ENCODE peak calls at places on chromosomes 11 and 22, in five cellular contexts. G is anterior cingulate cortex, C is NCI-H1105, D is HT-29, M is NCI-H1436. S is an unnamed sample.

GRCh38 chr11:134477486-134477885 is 65.4 kb upstream of the B3GAT1 start:
- DNase-seq in M (no peak), D (no peak), G (no peak), C (no peak), S (no peak)

GRCh38 chr22:37281646-37282384 is 493 bp upstream of the CYTH4 start:
- DNase-seq in G (no peak), C (no peak), M (no peak), D (no peak), S (no peak)

GRCh38 chr11:64027619-64028397 is 7.9 kb upstream of the FLRT1 start:
- DNase-seq in G (no peak), M (no peak), C (no peak), D (no peak), S (no peak)

GRCh38 chr11:118622376-118623290 is 15.2 kb downstream of the PHLDB1 start:
- DNase-seq in G (peak; percentile 34), C (peak; percentile 96), M (peak; percentile 34), D (peak; percentile 84), S (peak; percentile 37)

GRCh38 chr11:74932797-74933196 is 16.1 kb downstream of the XRRA1 start:
- DNase-seq in G (no peak), D (no peak), C (no peak), M (no peak), S (no peak)

GRCh38 chr11:58576792-58577440 is 1.3 kb upstream of the LPXN start:
- DNase-seq in M (no peak), G (no peak), C (no peak), D (peak; percentile 55), S (no peak)

GRCh38 chr22:19578180-19579004 is 54.2 kb upstream of the CLDN5 start:
- DNase-seq in C (no peak), D (no peak), G (no peak), M (no peak), S (no peak)

GRCh38 chr22:32476804-32477203 is 2.2 kb downstream of the FBXO7 start:
- DNase-seq in D (no peak), C (no peak), G (no peak), M (no peak), S (no peak)

GRCh38 chr11:127105578-127105977 is 105.0 kb upstream of the KIRREL3 start:
- DNase-seq in G (no peak), D (no peak), M (no peak), C (peak; percentile 47), S (no peak)

GRCh38 chr11:36147491-36147890 is 141.7 kb downstream of the COMMD9 start:
- DNase-seq in G (no peak), D (no peak), M (no peak), C (no peak), S (no peak)

GRCh38 chr22:35648066-35649025 is at the start of gene APOL6:
- DNase-seq in C (no peak), M (no peak), G (no peak), D (peak; percentile 74), S (no peak)

GRCh38 chr22:17191163-17191562 is 28.1 kb downstream of the ADA2 start:
- DNase-seq in C (no peak), D (no peak), M (no peak), G (no peak), S (no peak)

GRCh38 chr11:133414503-133414902 is 117.8 kb downstream of the OPCML start:
- DNase-seq in C (no peak), G (no peak), D (no peak), M (no peak), S (no peak)

GRCh38 chr11:114232400-114233070 is 63.7 kb upstream of the NNMT start:
- DNase-seq in M (no peak), D (no peak), C (no peak), G (peak; percentile 40), S (peak; percentile 52)

GRCh38 chr11:1232328-1233321 is 9.8 kb downstream of the MUC5B start:
- DNase-seq in D (no peak), C (no peak), M (no peak), G (no peak), S (no peak)

GRCh38 chr11:67486481-67487195 is 3.8 kb downstream of the AIP start:
- DNase-seq in D (no peak), G (no peak), C (no peak), M (no peak), S (no peak)

GRCh38 chr11:2517016-2517385 is 72.2 kb downstream of the KCNQ1 start:
- DNase-seq in G (no peak), M (no peak), D (no peak), C (no peak), S (peak; percentile 2)

GRCh38 chr11:112656772-112657428 is 304.3 kb upstream of the NCAM1 start:
- DNase-seq in M (no peak), G (no peak), D (no peak), C (no peak), S (no peak)

GRCh38 chr11:105911454-105911853 is 110.6 kb downstream of the MSANTD4 start:
- DNase-seq in D (no peak), M (no peak), C (no peak), G (no peak), S (no peak)

GRCh38 chr11:119585038-119585666 is 143.8 kb downstream of the NECTIN1 start:
- DNase-seq in D (no peak), G (no peak), M (no peak), C (peak; percentile 91), S (no peak)

GRCh38 chr22:36339171-36340065 is 48.3 kb downstream of the MYH9 start:
- DNase-seq in C (no peak), G (no peak), M (no peak), D (no peak), S (no peak)

GRCh38 chr11:1876361-1877063 is 15.2 kb downstream of the PRR33 start:
- DNase-seq in D (peak; percentile 45), C (peak; percentile 10), M (no peak), G (no peak), S (peak; percentile 42)

GRCh38 chr22:49710746-49711145 is 116.9 kb downstream of the BRD1 start:
- DNase-seq in C (no peak), M (no peak), D (no peak), G (no peak), S (no peak)

GRCh38 chr11:103792981-103793468 is 243.4 kb upstream of the DDI1 start:
- DNase-seq in D (no peak), C (no peak), M (no peak), G (no peak), S (no peak)

GRCh38 chr11:28269621-28270020 is 161.4 kb downstream of the METTL15 start:
- DNase-seq in C (no peak), D (no peak), M (no peak), G (no peak), S (no peak)